ENCODE peak calls at places on chromosome X, in seven cellular contexts. Z is cardiac muscle cell, U is heart right ventricle, P is K562, A is uterus, N is lower lobe of right lung, O is GM23248. M is an unnamed sample.

GRCh38 chrX:21412883-21413282 is 38.7 kb downstream of the CNKSR2 start:
- DNase-seq in Z (no peak), U (no peak), P (no peak), A (no peak), N (no peak), O (peak; percentile 75), M (no peak)

GRCh38 chrX:141133272-141133671 is 43.7 kb downstream of the LDOC1 start:
- DNase-seq in Z (no peak), U (no peak), P (no peak), A (no peak), N (no peak), O (no peak), M (no peak)

GRCh38 chrX:117839544-117839943 is 277.1 kb downstream of the KLHL13 start:
- DNase-seq in Z (no peak), U (no peak), P (peak; percentile 6), A (no peak), N (no peak), O (no peak), M (no peak)

GRCh38 chrX:150841466-150842197 is 56.8 kb downstream of the CD99L2 start:
- DNase-seq in Z (peak; percentile 57), U (no peak), P (no peak), A (no peak), N (no peak), O (peak; percentile 73), M (no peak)

GRCh38 chrX:103329991-103330390 is at the start of gene TCEAL7:
- DNase-seq in Z (peak; percentile 49), U (peak; percentile 6), P (no peak), A (peak; percentile 75), N (no peak), O (peak; percentile 55), M (no peak)

GRCh38 chrX:130778773-130779172 is 124.2 kb downstream of the ENOX2 start:
- DNase-seq in Z (no peak), U (no peak), P (no peak), A (no peak), N (no peak), O (peak; percentile 57), M (no peak)

GRCh38 chrX:136752796-136753195 is 27.9 kb downstream of the ARHGEF6 start:
- DNase-seq in Z (no peak), U (no peak), P (no peak), A (no peak), N (no peak), O (peak; percentile 69), M (no peak)

GRCh38 chrX:65241059-65241721 is 264.9 kb upstream of the ZC4H2 start:
- DNase-seq in Z (no peak), U (no peak), P (no peak), A (no peak), N (no peak), O (peak; percentile 42), M (no peak)

GRCh38 chrX:17042046-17042445 is 95.6 kb downstream of the REPS2 start:
- DNase-seq in Z (no peak), U (no peak), P (no peak), A (no peak), N (no peak), O (no peak), M (no peak)

GRCh38 chrX:17474892-17475291 is 99.9 kb downstream of the NHS start:
- DNase-seq in Z (peak; percentile 50), U (no peak), P (no peak), A (no peak), N (no peak), O (peak; percentile 75), M (no peak)

GRCh38 chrX:70262952-70263567 is 3.1 kb upstream of the P2RY4 start:
- DNase-seq in Z (peak; percentile 48), U (peak; percentile 14), P (peak; percentile 49), A (no peak), N (no peak), O (peak; percentile 61), M (peak; percentile 83)

GRCh38 chrX:39772057-39772832 is 325.5 kb downstream of the BCOR start:
- DNase-seq in Z (peak; percentile 37), U (no peak), P (peak; percentile 18), A (no peak), N (peak; percentile 47), O (no peak), M (peak; percentile 67)

GRCh38 chrX:72340046-72340445 is 34.3 kb upstream of the CITED1 start:
- DNase-seq in Z (no peak), U (no peak), P (no peak), A (no peak), N (no peak), O (no peak), M (no peak)

GRCh38 chrX:19544693-19545305 is 29.5 kb upstream of the MAP3K15 start:
- DNase-seq in Z (peak; percentile 70), U (no peak), P (peak; percentile 41), A (peak; percentile 41), N (no peak), O (peak; percentile 59), M (peak; percentile 79)

GRCh38 chrX:42824541-42824940 is 46.6 kb upstream of the PPP1R2C start:
- DNase-seq in Z (no peak), U (peak; percentile 8), P (no peak), A (no peak), N (no peak), O (no peak), M (no peak)

GRCh38 chrX:100648601-100649417 is 4.8 kb downstream of the SRPX2 start:
- DNase-seq in Z (peak; percentile 81), U (no peak), P (no peak), A (peak; percentile 46), N (no peak), O (peak; percentile 79), M (no peak)

GRCh38 chrX:65921363-65921762 is 118.5 kb downstream of the VSIG4 start:
- DNase-seq in Z (no peak), U (no peak), P (no peak), A (no peak), N (no peak), O (no peak), M (no peak)

GRCh38 chrX:1589356-1590130 is 1.9 kb upstream of the AKAP17A start:
- DNase-seq in Z (no peak), U (no peak), P (no peak), A (no peak), N (no peak), O (no peak), M (no peak)

GRCh38 chrX:42837747-42838146 is 59.8 kb upstream of the PPP1R2C start:
- DNase-seq in Z (no peak), U (no peak), P (no peak), A (no peak), N (no peak), O (no peak), M (no peak)

GRCh38 chrX:118974908-118975671 is 672 bp downstream of the LONRF3 start:
- DNase-seq in Z (peak; percentile 30), U (peak; percentile 32), P (peak; percentile 41), A (peak; percentile 31), N (peak; percentile 68), O (peak; percentile 53), M (peak; percentile 12)

GRCh38 chrX:48909703-48910102 is 1.7 kb downstream of the SLC35A2 start:
- DNase-seq in Z (no peak), U (no peak), P (no peak), A (no peak), N (no peak), O (no peak), M (no peak)

GRCh38 chrX:150036181-150036580 is 97.9 kb upstream of the EOLA2 start:
- DNase-seq in Z (peak; percentile 38), U (no peak), P (no peak), A (no peak), N (no peak), O (peak; percentile 74), M (no peak)

GRCh38 chrX:132375941-132376340 is 112.9 kb downstream of the MBNL3 start:
- DNase-seq in Z (peak; percentile 4), U (no peak), P (no peak), A (no peak), N (no peak), O (peak; percentile 8), M (peak; percentile 23)

GRCh38 chrX:128781506-128781905 is 729.3 kb upstream of the ACTRT1 start:
- DNase-seq in Z (peak; percentile 2), U (no peak), P (no peak), A (no peak), N (no peak), O (no peak), M (no peak)

GRCh38 chrX:78643106-78643505 is 16.0 kb downstream of the RTL3 start:
- DNase-seq in Z (peak; percentile 37), U (no peak), P (no peak), A (no peak), N (no peak), O (no peak), M (no peak)
- H3K9me3 ChIP-seq in Z (no peaks in the 10 kb centered on the region), U (peaks cover 7% of the 10 kb centered on the region), P (no peaks in the 10 kb centered on the region), A (no peaks in the 10 kb centered on the region), N (no peaks in the 10 kb centered on the region), O (no peaks in the 10 kb centered on the region), M (no peaks in the 10 kb centered on the region)

DNA sequence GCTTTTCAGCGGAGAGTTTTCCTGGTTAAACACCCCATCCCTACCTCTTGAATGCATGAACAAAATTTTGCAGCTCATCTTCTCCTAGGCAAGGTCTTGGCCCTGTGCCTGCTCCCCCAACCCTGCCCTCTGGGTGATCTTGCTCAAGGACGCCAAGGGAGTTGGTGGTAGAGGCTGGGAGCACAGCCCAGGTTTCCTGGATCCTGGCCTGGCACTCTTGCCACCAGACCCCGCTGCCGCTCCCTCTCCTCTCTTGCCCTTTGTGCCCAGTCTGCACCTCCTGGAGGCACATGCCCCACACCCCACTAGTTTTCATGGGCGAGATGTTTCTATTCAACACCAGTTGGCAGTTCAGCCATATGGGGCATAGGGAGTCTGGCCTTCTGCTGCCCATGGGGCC is 37.3 kb downstream of the TSC22D3 start:
- DNase-seq in Z (no peak), U (peak; percentile 35), P (no peak), A (peak; percentile 12), N (no peak), O (no peak), M (no peak)
- H3K4me1 ChIP-seq in Z (peaks cover 41% of the 10 kb centered on the region), U (peaks cover 15% of the 10 kb centered on the region), P (peaks cover 18% of the 10 kb centered on the region), A (peaks cover 12% of the 10 kb centered on the region), N (peaks cover 22% of the 10 kb centered on the region), O (no peaks in the 10 kb centered on the region), M (peaks cover 13% of the 10 kb centered on the region)

DNA sequence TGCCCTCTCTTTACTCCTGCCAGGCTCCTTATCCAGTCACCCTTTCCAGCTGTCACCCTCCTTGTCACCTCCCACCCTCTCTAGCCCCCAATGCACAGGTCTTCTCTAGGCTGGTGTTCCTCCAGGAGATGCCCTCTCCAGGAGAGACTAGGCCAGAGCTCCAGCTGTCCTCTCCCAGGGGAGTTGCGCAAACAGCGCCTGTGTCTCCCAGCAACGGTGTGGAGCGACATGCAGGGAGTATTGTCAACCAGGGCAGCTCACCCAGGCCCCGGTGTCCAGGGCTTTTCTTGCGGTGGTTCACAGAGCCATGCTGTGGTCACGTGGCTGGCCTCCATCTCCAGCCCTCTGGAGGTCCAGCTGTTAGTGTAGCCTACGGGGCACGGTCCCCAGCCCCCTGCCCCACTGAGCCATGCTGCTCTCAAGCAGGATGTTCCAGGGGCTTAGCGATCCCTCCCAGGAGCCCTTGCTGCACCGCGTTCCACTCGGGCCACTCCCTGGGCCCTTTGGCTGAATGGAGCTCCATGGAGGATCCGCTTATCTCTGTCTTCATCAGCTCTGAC is 34.8 kb downstream of the CCNQ start:
- DNase-seq in Z (peak; percentile 29), U (peak; percentile 26), P (peak; percentile 18), A (no peak), N (no peak), O (no peak), M (no peak)
- H3K9me3 ChIP-seq in Z (no peaks in the 10 kb centered on the region), U (no peaks in the 10 kb centered on the region), P (no peaks in the 10 kb centered on the region), A (no peaks in the 10 kb centered on the region), N (no peaks in the 10 kb centered on the region), O (no peaks in the 10 kb centered on the region), M (no peaks in the 10 kb centered on the region)

DNA sequence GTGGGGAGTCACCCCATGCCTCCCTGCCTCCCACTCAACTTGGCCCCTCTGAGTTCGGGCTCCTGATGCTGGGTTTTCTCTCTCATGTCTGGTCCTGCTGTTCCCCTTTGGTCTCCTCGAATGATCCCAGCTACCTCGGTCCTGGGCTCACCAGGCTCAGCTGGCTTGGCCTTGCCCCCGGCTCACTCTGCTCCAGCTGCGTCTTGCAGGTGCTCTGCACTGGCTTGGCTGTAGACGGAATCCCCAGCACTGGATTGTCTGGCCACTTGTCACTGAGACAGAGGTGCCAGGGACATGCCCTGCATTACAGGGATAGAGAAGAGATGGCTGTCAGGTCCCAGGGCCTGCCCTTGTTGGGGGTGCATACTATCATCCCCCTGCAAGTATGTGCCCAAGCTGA is 41.6 kb upstream of the NYX start:
- DNase-seq in Z (no peak), U (no peak), P (no peak), A (no peak), N (no peak), O (no peak), M (no peak)
- H3K4me1 ChIP-seq in Z (no peaks in the 10 kb centered on the region), U (no peaks in the 10 kb centered on the region), P (no peaks in the 10 kb centered on the region), A (no peaks in the 10 kb centered on the region), N (no peaks in the 10 kb centered on the region), O (no peaks in the 10 kb centered on the region), M (no peaks in the 10 kb centered on the region)